ENCODE peak calls at places on chromosomes 2 and 18, in ten cellular contexts. X is NCI-H1694 treated with DMSO at 0.1 percent for 48 hours, W is NCI-H1417, I is T1000, R is GM13977, P is NCI-H460, E is posterior cingulate gyrus, V is AG08396, O is cardiac muscle cell, L is Caki2. T is an unnamed sample.

GRCh38 chr2:53632714-53633113 is 134.9 kb upstream of the CHAC2 start:
- DNase-seq in X (no peak), W (no peak), I (no peak), R (no peak), P (no peak), E (no peak), V (no peak), O (no peak), L (peak; percentile 12), T (no peak)

GRCh38 chr2:152486048-152486736 is 151.2 kb downstream of the FMNL2 start:
- DNase-seq in X (no peak), W (no peak), I (no peak), R (no peak), P (no peak), E (no peak), V (no peak), O (no peak), L (peak; percentile 82), T (no peak)

GRCh38 chr2:74439373-74440004 is 2.2 kb downstream of the RTKN start:
- DNase-seq in X (no peak), W (no peak), I (no peak), R (no peak), P (no peak), E (no peak), V (no peak), O (no peak), L (no peak), T (no peak)

GRCh38 chr2:42049411-42050349 is 1.9 kb downstream of the PKDCC start:
- DNase-seq in X (no peak), W (no peak), I (no peak), R (no peak), P (no peak), E (no peak), V (no peak), O (peak; percentile 37), L (no peak), T (no peak)

GRCh38 chr18:35106845-35107148 is 65.6 kb downstream of the MAPRE2 start:
- DNase-seq in X (no peak), W (no peak), I (no peak), R (no peak), P (no peak), E (no peak), V (no peak), O (no peak), L (no peak), T (no peak)

GRCh38 chr18:69948919-69949537 is 1.4 kb upstream of the CD226 start:
- DNase-seq in X (no peak), W (no peak), I (no peak), R (peak; percentile 51), P (peak; percentile 76), E (no peak), V (peak; percentile 39), O (peak; percentile 12), L (no peak), T (no peak)

GRCh38 chr2:3248754-3249476 is 128.7 kb downstream of the EIPR1 start:
- DNase-seq in X (no peak), W (no peak), I (no peak), R (no peak), P (no peak), E (no peak), V (no peak), O (no peak), L (peak; percentile 8), T (no peak)

GRCh38 chr2:202790676-202791075 is 80.9 kb downstream of the ICA1L start:
- DNase-seq in X (no peak), W (no peak), I (no peak), R (no peak), P (no peak), E (no peak), V (no peak), O (no peak), L (no peak), T (no peak)

GRCh38 chr2:109611467-109612095 is 2.2 kb downstream of the SEPTIN10 start:
- DNase-seq in X (peak; percentile 39), W (peak; percentile 32), I (no peak), R (no peak), P (no peak), E (no peak), V (no peak), O (no peak), L (peak; percentile 70), T (no peak)

GRCh38 chr2:191832668-191833067 is 14.2 kb downstream of the CAVIN2 start:
- DNase-seq in X (no peak), W (no peak), I (no peak), R (no peak), P (no peak), E (no peak), V (no peak), O (no peak), L (no peak), T (no peak)

GRCh38 chr18:65817178-65817577 is 66.4 kb downstream of the CDH7 start:
- DNase-seq in X (no peak), W (no peak), I (no peak), R (no peak), P (no peak), E (no peak), V (no peak), O (no peak), L (no peak), T (no peak)

GRCh38 chr2:170276926-170277571 is 99.1 kb downstream of the MYO3B start:
- DNase-seq in X (no peak), W (peak; percentile 93), I (no peak), R (no peak), P (no peak), E (no peak), V (no peak), O (peak; percentile 32), L (no peak), T (no peak)

GRCh38 chr2:141437521-141437920 is 693.3 kb downstream of the LRP1B start:
- DNase-seq in X (no peak), W (no peak), I (no peak), R (no peak), P (no peak), E (no peak), V (no peak), O (no peak), L (no peak), T (no peak)

GRCh38 chr2:154692927-154693326 is 5.6 kb upstream of the KCNJ3 start:
- DNase-seq in X (no peak), W (no peak), I (no peak), R (no peak), P (peak; percentile 9), E (no peak), V (no peak), O (no peak), L (no peak), T (no peak)

GRCh38 chr18:12391487-12392136 is 14.6 kb upstream of the AFG3L2 start:
- DNase-seq in X (peak; percentile 61), W (peak; percentile 81), I (no peak), R (peak; percentile 67), P (peak; percentile 62), E (peak; percentile 38), V (peak; percentile 76), O (peak; percentile 80), L (peak; percentile 48), T (peak; percentile 41)

GRCh38 chr2:112153501-112153900 is 15.3 kb downstream of the FBLN7 start:
- DNase-seq in X (no peak), W (no peak), I (no peak), R (no peak), P (no peak), E (no peak), V (no peak), O (no peak), L (no peak), T (no peak)

GRCh38 chr2:158214431-158214830 is 112.8 kb downstream of the UPP2 start:
- DNase-seq in X (peak; percentile 81), W (peak; percentile 0), I (no peak), R (peak; percentile 18), P (no peak), E (no peak), V (no peak), O (no peak), L (no peak), T (no peak)

GRCh38 chr18:75374466-75374865 is 53.0 kb downstream of the SMIM21 start:
- DNase-seq in X (no peak), W (no peak), I (no peak), R (no peak), P (no peak), E (no peak), V (no peak), O (no peak), L (no peak), T (no peak)

GRCh38 chr2:151619337-151619989 is 114.8 kb downstream of the NEB start:
- DNase-seq in X (no peak), W (no peak), I (no peak), R (no peak), P (peak; percentile 33), E (no peak), V (peak; percentile 30), O (no peak), L (peak; percentile 67), T (no peak)

GRCh38 chr18:10131783-10132381 is 218.1 kb downstream of the VAPA start:
- DNase-seq in X (no peak), W (peak; percentile 89), I (no peak), R (no peak), P (no peak), E (no peak), V (no peak), O (peak; percentile 59), L (no peak), T (no peak)

GRCh38 chr18:28922936-28923335 is 746.0 kb upstream of the CDH2 start:
- DNase-seq in X (no peak), W (no peak), I (no peak), R (no peak), P (no peak), E (no peak), V (no peak), O (no peak), L (no peak), T (no peak)

GRCh38 chr2:191933307-191934105 is 86.6 kb upstream of the CAVIN2 start:
- DNase-seq in X (peak; percentile 33), W (no peak), I (no peak), R (no peak), P (no peak), E (no peak), V (no peak), O (no peak), L (peak; percentile 22), T (no peak)

GRCh38 chr2:54704688-54705605 is 18.5 kb upstream of the EML6 start:
- DNase-seq in X (peak; percentile 73), W (peak; percentile 88), I (no peak), R (peak; percentile 60), P (peak; percentile 73), E (no peak), V (peak; percentile 65), O (peak; percentile 62), L (no peak), T (no peak)

GRCh38 chr18:267380-267687 is 513 bp downstream of the THOC1 start:
- DNase-seq in X (peak; percentile 31), W (peak; percentile 93), I (no peak), R (no peak), P (no peak), E (no peak), V (no peak), O (peak; percentile 59), L (no peak), T (no peak)

GRCh38 chr2:406876-407275 is 119.0 kb upstream of the ALKAL2 start:
- DNase-seq in X (no peak), W (peak; percentile 67), I (no peak), R (no peak), P (no peak), E (no peak), V (no peak), O (no peak), L (no peak), T (no peak)

GRCh38 chr2:161134547-161135518 is 25.4 kb upstream of the TANK start:
- DNase-seq in X (no peak), W (no peak), I (no peak), R (no peak), P (no peak), E (no peak), V (no peak), O (no peak), L (peak; percentile 26), T (no peak)

T was measured in amygdala.